ENCODE peak calls at places on chromosomes 13 and 19, in four cellular contexts. One of them, this sample, is unnamed.
A peak's percentile ranks its signal among the peaks of the same experiment; 100 is the strongest.

GRCh38 chr13:105672911-105673310 is 862.6 kb downstream of the EFNB2 start:
- DNase-seq in IMR-90: no peak
- DNase-seq in endothelial cell of umbilical vein: no peak
- DNase-seq in K562: no peak
- DNase-seq in this sample: no peak

GRCh38 chr19:50854636-50855410 is at the start of gene KLK3:
- DNase-seq in IMR-90: no peak
- DNase-seq in endothelial cell of umbilical vein: no peak
- DNase-seq in K562: no peak
- DNase-seq in this sample: no peak

GRCh38 chr13:26022538-26023292 is 29.1 kb downstream of the SHISA2 start:
- DNase-seq in IMR-90: peak; percentile 47
- DNase-seq in endothelial cell of umbilical vein: no peak
- DNase-seq in K562: no peak
- DNase-seq in this sample: no peak

GRCh38 chr19:33797821-33798633 is 1.4 kb downstream of the KCTD15 start:
- DNase-seq in IMR-90: peak; percentile 33
- DNase-seq in endothelial cell of umbilical vein: peak; percentile 49
- DNase-seq in K562: peak; percentile 84
- DNase-seq in this sample: no peak

GRCh38 chr13:42883771-42884170 is 102.4 kb downstream of the FAM216B start:
- DNase-seq in IMR-90: peak; percentile 33
- DNase-seq in endothelial cell of umbilical vein: peak; percentile 68
- DNase-seq in K562: no peak
- DNase-seq in this sample: no peak

GRCh38 chr19:45099465-45100201 is 6.7 kb downstream of the PPP1R37 start:
- DNase-seq in IMR-90: peak; percentile 46
- DNase-seq in endothelial cell of umbilical vein: no peak
- DNase-seq in K562: no peak
- DNase-seq in this sample: no peak

GRCh38 chr13:95254341-95254740 is 46.9 kb downstream of the ABCC4 start:
- DNase-seq in IMR-90: peak; percentile 39
- DNase-seq in endothelial cell of umbilical vein: peak; percentile 18
- DNase-seq in K562: no peak
- DNase-seq in this sample: no peak

GRCh38 chr13:23468811-23469210 is 35.3 kb upstream of the SACS start:
- DNase-seq in IMR-90: no peak
- DNase-seq in endothelial cell of umbilical vein: no peak
- DNase-seq in K562: no peak
- DNase-seq in this sample: no peak

GRCh38 chr13:109568273-109568900 is 218.0 kb downstream of the IRS2 start:
- DNase-seq in IMR-90: no peak
- DNase-seq in endothelial cell of umbilical vein: no peak
- DNase-seq in K562: no peak
- DNase-seq in this sample: no peak

GRCh38 chr13:105587786-105588185 is 947.7 kb downstream of the EFNB2 start:
- DNase-seq in IMR-90: peak; percentile 2
- DNase-seq in endothelial cell of umbilical vein: no peak
- DNase-seq in K562: no peak
- DNase-seq in this sample: no peak

GRCh38 chr19:40317338-40317737 is 30.9 kb downstream of the C19orf47 start:
- DNase-seq in IMR-90: no peak
- DNase-seq in endothelial cell of umbilical vein: no peak
- DNase-seq in K562: no peak
- DNase-seq in this sample: no peak

GRCh38 chr19:35349614-35350521 is 2.2 kb downstream of the FFAR1 start:
- DNase-seq in IMR-90: no peak
- DNase-seq in endothelial cell of umbilical vein: no peak
- DNase-seq in K562: peak; percentile 4
- DNase-seq in this sample: no peak

GRCh38 chr19:45632468-45633196 is 6.6 kb downstream of the EML2 start:
- DNase-seq in IMR-90: peak; percentile 89
- DNase-seq in endothelial cell of umbilical vein: peak; percentile 80
- DNase-seq in K562: peak; percentile 97
- DNase-seq in this sample: no peak

GRCh38 chr19:54035215-54036178 is 28.2 kb downstream of the VSTM1 start:
- DNase-seq in IMR-90: peak; percentile 78
- DNase-seq in endothelial cell of umbilical vein: peak; percentile 86
- DNase-seq in K562: peak; percentile 1
- DNase-seq in this sample: no peak
- TF ChIP-seq FOS in IMR-90: peak; percentile 37
- TF ChIP-seq FOS in endothelial cell of umbilical vein: peak; percentile 97
- TF ChIP-seq FOS in K562: no peak
- TF ChIP-seq FOS in this sample: no peak

GRCh38 chr19:2394054-2394668 is 33.2 kb downstream of the TIMM13 start:
- DNase-seq in IMR-90: no peak
- DNase-seq in endothelial cell of umbilical vein: no peak
- DNase-seq in K562: no peak
- DNase-seq in this sample: peak; percentile 38

GRCh38 chr19:2392366-2392765 is 32.3 kb downstream of the TMPRSS9 start:
- DNase-seq in IMR-90: no peak
- DNase-seq in endothelial cell of umbilical vein: no peak
- DNase-seq in K562: no peak
- DNase-seq in this sample: no peak

GRCh38 chr19:2394669-2395292 is 32.6 kb downstream of the TIMM13 start:
- DNase-seq in IMR-90: no peak
- DNase-seq in endothelial cell of umbilical vein: no peak
- DNase-seq in K562: no peak
- DNase-seq in this sample: peak; percentile 38

GRCh38 chr19:2389594-2389993 is 29.5 kb downstream of the TMPRSS9 start:
- DNase-seq in IMR-90: no peak
- DNase-seq in endothelial cell of umbilical vein: no peak
- DNase-seq in K562: no peak
- DNase-seq in this sample: no peak

GRCh38 chr19:2391118-2391725 is 31.2 kb downstream of the TMPRSS9 start:
- DNase-seq in IMR-90: peak; percentile 78
- DNase-seq in endothelial cell of umbilical vein: peak; percentile 73
- DNase-seq in K562: peak; percentile 55
- DNase-seq in this sample: peak; percentile 21
- TF ChIP-seq FOS in IMR-90: no peak
- TF ChIP-seq FOS in endothelial cell of umbilical vein: no peak
- TF ChIP-seq FOS in K562: no peak
- TF ChIP-seq FOS in this sample: no peak

GRCh38 chr19:49141352-49141751 is 13.8 kb downstream of the HRC start:
- DNase-seq in IMR-90: no peak
- DNase-seq in endothelial cell of umbilical vein: no peak
- DNase-seq in K562: no peak
- DNase-seq in this sample: no peak

GRCh38 chr19:49147923-49148682 is 7.1 kb downstream of the HRC start:
- DNase-seq in IMR-90: no peak
- DNase-seq in endothelial cell of umbilical vein: peak; percentile 50
- DNase-seq in K562: peak; percentile 77
- DNase-seq in this sample: no peak

GRCh38 chr19:49145485-49146407 is 9.4 kb downstream of the HRC start:
- DNase-seq in IMR-90: peak; percentile 71
- DNase-seq in endothelial cell of umbilical vein: peak; percentile 77
- DNase-seq in K562: peak; percentile 88
- DNase-seq in this sample: peak; percentile 13

GRCh38 chr19:49140951-49141350 is 14.2 kb downstream of the HRC start:
- DNase-seq in IMR-90: no peak
- DNase-seq in endothelial cell of umbilical vein: no peak
- DNase-seq in K562: no peak
- DNase-seq in this sample: no peak

DNA sequence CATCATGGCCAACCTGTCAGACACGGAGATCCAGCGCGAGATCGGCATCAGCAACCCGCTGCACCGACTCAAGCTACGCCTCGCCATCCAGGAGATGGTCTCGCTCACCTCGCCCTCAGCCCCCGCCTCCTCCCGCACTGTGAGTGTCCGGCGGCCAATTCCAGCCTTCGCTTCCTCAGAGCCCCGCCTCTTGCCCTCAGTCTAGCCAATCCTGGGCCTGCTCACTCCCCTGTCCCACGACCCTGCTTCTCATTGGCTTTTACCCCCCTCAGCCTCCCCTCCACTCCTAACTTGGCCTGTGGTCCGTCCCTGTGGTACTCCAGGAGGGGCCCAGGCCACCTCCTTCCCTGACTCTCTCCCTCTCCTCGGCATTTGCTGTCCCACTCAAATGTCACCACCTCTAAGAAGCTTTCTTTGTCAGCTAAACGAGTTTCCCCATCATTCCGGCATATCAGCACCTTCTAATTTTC is 12.3 kb downstream of the HRC start:
- DNase-seq in IMR-90: peak; percentile 89
- DNase-seq in endothelial cell of umbilical vein: peak; percentile 92
- DNase-seq in K562: peak; percentile 97
- DNase-seq in this sample: no peak
- TF ChIP-seq FOS in IMR-90: no peak
- TF ChIP-seq FOS in endothelial cell of umbilical vein: no peak
- TF ChIP-seq FOS in K562: peak; percentile 80
- TF ChIP-seq FOS in this sample: peak; percentile 14

DNA sequence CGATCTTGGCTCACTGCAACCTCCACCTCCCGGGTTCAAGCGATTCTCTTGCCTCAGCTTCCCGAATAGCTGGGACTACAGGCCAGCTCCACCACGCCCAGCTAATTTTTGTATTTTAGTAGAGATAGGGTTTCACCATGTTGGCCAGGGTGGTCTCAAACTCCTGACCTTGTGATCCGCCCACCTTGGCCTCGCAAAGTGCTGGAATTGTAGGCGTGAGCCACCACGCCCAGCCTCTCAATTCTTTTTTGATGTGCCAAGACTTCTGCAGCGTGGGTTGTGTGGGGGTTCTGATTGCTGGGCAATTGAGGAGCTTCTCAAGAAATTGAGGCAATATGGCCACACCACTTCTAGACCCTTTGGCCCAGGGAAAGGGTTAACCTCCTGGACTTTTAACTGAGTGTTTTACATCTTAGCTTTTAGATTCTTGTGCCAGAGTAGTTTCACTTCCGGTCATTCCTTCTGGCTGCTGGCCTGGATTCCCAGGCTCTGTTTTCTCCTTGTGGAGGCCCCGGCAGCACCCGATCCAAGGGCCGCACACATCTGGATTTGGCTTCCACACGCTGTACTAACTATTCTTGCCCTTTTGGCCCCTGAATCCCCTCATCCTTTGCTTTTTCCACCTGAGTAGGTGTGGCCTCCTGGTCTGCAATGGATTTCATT is 14.7 kb downstream of the SMARCA4 start:
- DNase-seq in IMR-90: peak; percentile 66
- DNase-seq in endothelial cell of umbilical vein: peak; percentile 58
- DNase-seq in K562: no peak
- DNase-seq in this sample: no peak
- TF ChIP-seq FOS in IMR-90: no peak
- TF ChIP-seq FOS in endothelial cell of umbilical vein: no peak
- TF ChIP-seq FOS in K562: no peak
- TF ChIP-seq FOS in this sample: no peak

GRCh38 chr13:21759503-21759902 is 88.6 kb downstream of the FGF9 start:
- DNase-seq in IMR-90: no peak
- DNase-seq in endothelial cell of umbilical vein: no peak
- DNase-seq in K562: no peak
- DNase-seq in this sample: no peak
- TF ChIP-seq FOS in IMR-90: no peak
- TF ChIP-seq FOS in endothelial cell of umbilical vein: no peak
- TF ChIP-seq FOS in K562: no peak
- TF ChIP-seq FOS in this sample: no peak

DNA sequence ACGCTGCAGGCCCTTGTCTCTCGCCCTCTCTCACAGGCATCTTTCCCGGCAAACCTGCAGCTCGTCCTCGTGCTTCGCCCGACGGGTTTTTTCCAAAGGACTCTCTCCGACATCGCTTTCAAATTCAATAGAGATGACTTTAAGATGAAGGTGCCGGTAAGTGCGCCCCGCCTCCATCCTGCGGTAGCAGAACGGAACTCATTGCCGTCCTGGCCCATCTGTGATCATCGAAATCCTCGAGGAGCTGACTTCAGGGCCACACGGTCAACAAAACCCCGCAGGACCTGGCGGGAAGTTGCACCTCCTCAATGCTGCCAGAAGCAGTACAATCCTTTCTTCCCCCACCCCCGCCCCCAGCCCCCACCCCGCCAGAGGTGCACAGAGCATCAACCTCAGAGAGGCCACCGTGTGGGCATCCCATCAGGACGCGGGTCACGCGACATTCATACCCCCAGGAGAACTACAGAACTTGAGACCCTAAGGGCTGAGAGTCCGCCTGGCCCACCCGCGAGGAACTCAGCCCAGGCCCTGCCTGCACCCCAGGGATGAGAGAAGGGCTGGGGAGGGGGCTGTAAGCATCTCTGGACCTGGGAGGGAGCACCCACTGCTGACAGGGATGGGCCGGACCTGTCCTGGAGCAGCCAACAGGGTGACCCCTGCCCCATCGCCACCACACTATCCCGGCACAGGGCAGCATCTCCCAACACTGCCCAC is 44.9 kb upstream of the F7 start:
- DNase-seq in IMR-90: no peak
- DNase-seq in endothelial cell of umbilical vein: no peak
- DNase-seq in K562: no peak
- DNase-seq in this sample: no peak
- TF ChIP-seq FOS in IMR-90: no peak
- TF ChIP-seq FOS in endothelial cell of umbilical vein: no peak
- TF ChIP-seq FOS in K562: no peak
- TF ChIP-seq FOS in this sample: no peak